ENCODE peak calls at places on chromosomes 13 and 19, in six cellular contexts. J, H, E, G, S and M are unnamed samples.

GRCh38 chr19:13985771-13986347 is 20.3 kb downstream of the RFX1 start:
- DNase-seq in J (no peak), H (no peak), E (no peak), G (no peak), S (no peak), M (peak; percentile 63)

GRCh38 chr19:16429066-16429758 is 42.6 kb downstream of the EPS15L1 start:
- DNase-seq in J (no peak), H (no peak), E (no peak), G (no peak), S (no peak), M (no peak)

GRCh38 chr13:108728370-108728769 is 99.0 kb downstream of the MYO16 start:
- DNase-seq in J (no peak), H (peak; percentile 2), E (peak; percentile 52), G (no peak), S (no peak), M (peak; percentile 87)

GRCh38 chr13:31380728-31381127 is 181.0 kb downstream of the B3GLCT start:
- DNase-seq in J (no peak), H (no peak), E (no peak), G (peak; percentile 37), S (no peak), M (no peak)

GRCh38 chr19:47363758-47364529 is 14.8 kb downstream of the DHX34 start:
- DNase-seq in J (peak; percentile 65), H (peak; percentile 15), E (no peak), G (no peak), S (peak; percentile 45), M (peak; percentile 53)

GRCh38 chr13:92761710-92762109 is 464.9 kb upstream of the GPC6 start:
- DNase-seq in J (no peak), H (no peak), E (no peak), G (no peak), S (no peak), M (no peak)

GRCh38 chr13:78978381-78978998 is 319.5 kb upstream of the OBI1 start:
- DNase-seq in J (peak; percentile 61), H (peak; percentile 85), E (no peak), G (peak; percentile 54), S (peak; percentile 61), M (no peak)

GRCh38 chr19:28556371-28556770 is 656.6 kb downstream of the UQCRFS1 start:
- DNase-seq in J (no peak), H (no peak), E (peak; percentile 10), G (no peak), S (no peak), M (peak; percentile 7)

GRCh38 chr13:110722971-110723370 is 9.5 kb downstream of the ING1 start:
- DNase-seq in J (no peak), H (no peak), E (no peak), G (no peak), S (no peak), M (no peak)

GRCh38 chr13:41345921-41346589 is 35.0 kb downstream of the NAA16 start:
- DNase-seq in J (peak; percentile 44), H (no peak), E (no peak), G (no peak), S (no peak), M (no peak)

GRCh38 chr19:22616659-22617058 is 17.5 kb upstream of the ZNF492 start:
- DNase-seq in J (no peak), H (no peak), E (no peak), G (no peak), S (no peak), M (no peak)

GRCh38 chr13:53045110-53045509 is 16.5 kb downstream of the OLFM4 start:
- DNase-seq in J (no peak), H (no peak), E (no peak), G (no peak), S (no peak), M (no peak)
- H4K91ac ChIP-seq in J (no peak overlapping the region), H (no peak overlapping the region), E (no peak overlapping the region), G (no peak overlapping the region), S (no peak overlapping the region), M (no peak overlapping the region)

GRCh38 chr13:91312324-91312723 is 35.2 kb upstream of the MIR17HG start:
- DNase-seq in J (no peak), H (no peak), E (no peak), G (no peak), S (no peak), M (no peak)
- H2BK5ac ChIP-seq in J (no peak overlapping the region), H (no peak overlapping the region), E (no peak overlapping the region), G (no peak overlapping the region), S (no peak overlapping the region), M (no peak overlapping the region)

GRCh38 chr13:113125506-113126264 is 3.1 kb downstream of the F10 start:
- DNase-seq in J (no peak), H (no peak), E (no peak), G (no peak), S (no peak), M (no peak)
- H4K91ac ChIP-seq in J (no peak overlapping the region), H (no peak overlapping the region), E (no peak overlapping the region), G (no peak overlapping the region), S (no peak overlapping the region), M (no peak overlapping the region)

DNA sequence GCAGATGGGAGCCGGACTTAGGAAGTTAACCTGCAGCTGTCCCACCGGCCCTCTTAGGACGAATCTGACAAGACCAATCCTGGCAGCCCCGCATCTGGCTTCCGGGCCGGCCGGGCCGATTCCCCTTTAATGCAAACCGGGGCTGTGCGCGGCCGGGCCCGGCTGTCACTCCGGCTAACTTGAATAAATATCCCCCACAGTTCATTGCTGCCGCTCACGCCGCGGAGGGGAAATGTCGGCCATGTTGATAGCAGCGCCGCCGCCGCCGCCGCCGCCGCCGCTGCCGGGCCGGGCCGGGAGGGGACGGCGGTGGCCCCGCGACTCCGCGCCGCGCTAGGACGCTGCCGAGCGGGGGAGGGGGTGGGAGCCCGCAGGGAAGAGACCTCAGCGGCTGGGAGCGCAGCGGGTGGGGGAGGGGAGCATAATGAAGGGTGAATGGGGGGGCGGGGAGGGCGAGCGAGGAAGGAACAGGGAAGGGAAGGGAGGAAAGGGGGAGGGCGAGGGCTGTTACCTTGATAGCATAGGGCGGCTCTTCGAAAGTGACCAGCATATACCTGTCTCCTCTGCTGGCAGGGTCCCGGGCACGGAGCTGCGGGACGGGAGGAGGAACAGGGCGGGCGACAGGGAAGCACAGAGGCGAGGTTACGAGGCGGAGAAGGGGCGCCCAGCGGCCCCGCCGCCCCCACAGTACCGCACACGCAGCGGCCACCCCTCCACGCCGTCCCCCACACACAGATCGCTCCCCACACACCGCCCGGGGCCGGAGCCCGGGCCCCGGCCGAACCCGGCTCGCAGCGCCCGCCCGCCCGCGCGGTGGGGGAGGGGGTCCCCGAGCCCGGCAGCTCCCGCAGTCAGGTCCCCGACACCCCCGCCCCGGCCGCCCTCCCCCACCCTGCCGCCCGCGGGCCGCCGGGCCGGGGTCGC is 1.1 kb downstream of the INTS6 start:
- DNase-seq in J (peak; percentile 57), H (peak; percentile 73), E (peak; percentile 77), G (peak; percentile 70), S (peak; percentile 74), M (peak; percentile 78)
- H2BK5ac ChIP-seq in J (peak overlapping the region; percentile 91), H (peak overlapping the region; percentile 87), E (peak overlapping the region; percentile 88), G (peak overlapping the region; percentile 99), S (peak overlapping the region; percentile 88), M (no peak overlapping the region)

GRCh38 chr13:22081430-22081829 is 410.6 kb downstream of the FGF9 start:
- DNase-seq in J (no peak), H (no peak), E (no peak), G (no peak), S (no peak), M (no peak)

GRCh38 chr13:22080832-22081231 is 410.0 kb downstream of the FGF9 start:
- DNase-seq in J (no peak), H (no peak), E (no peak), G (no peak), S (no peak), M (peak; percentile 33)

GRCh38 chr13:22082437-22083100 is 411.7 kb downstream of the FGF9 start:
- DNase-seq in J (no peak), H (no peak), E (no peak), G (no peak), S (no peak), M (no peak)

GRCh38 chr13:22079961-22080360 is 409.1 kb downstream of the FGF9 start:
- DNase-seq in J (no peak), H (no peak), E (no peak), G (no peak), S (no peak), M (no peak)

GRCh38 chr13:22082030-22082429 is 411.2 kb downstream of the FGF9 start:
- DNase-seq in J (no peak), H (no peak), E (no peak), G (no peak), S (no peak), M (no peak)
- H4K91ac ChIP-seq in J (no peak overlapping the region), H (no peak overlapping the region), E (no peak overlapping the region), G (no peak overlapping the region), S (no peak overlapping the region), M (no peak overlapping the region)

DNA sequence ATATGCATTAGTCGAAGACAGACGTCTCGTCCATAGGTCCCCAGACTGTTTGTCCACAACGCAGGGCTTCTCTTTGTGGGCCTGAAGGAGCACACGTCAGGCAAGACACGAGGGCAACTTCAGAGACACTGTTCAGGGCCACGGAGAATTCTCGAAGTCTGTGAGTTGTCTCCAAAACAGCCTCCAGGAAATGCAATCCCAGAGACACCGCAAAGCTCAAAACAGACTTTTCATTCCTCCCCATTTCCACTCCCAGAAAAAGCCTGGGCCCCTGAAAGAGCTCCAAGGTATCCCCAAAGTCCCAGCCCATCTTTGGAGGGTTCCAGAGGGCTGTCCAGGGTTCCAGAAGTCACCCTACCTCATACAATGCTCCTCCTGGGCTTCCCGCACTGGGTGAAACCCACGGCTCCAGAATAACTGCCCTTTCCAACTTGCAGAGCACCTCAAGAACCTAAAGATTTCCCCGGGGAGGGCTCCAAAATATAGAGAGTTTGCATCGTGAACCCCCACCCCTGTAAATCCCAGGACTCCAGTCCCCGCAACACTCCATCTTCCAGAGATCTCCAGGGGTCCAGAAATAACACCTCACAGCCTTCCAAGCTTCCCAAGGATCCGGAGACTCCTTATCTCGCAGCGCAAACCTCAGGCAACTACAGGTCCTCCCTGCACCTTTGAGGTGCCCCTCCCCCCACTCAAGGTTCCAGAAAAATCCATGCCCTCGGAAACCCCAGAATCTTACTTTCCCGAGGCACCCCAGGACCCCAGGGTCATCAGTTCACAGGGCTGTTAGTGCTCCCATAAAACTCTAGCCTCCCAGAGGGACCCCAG is 690 bp upstream of the FTL start:
- DNase-seq in J (peak; percentile 44), H (peak; percentile 39), E (peak; percentile 78), G (no peak), S (peak; percentile 86), M (no peak)
- H2BK5ac ChIP-seq in J (peak overlapping the region; percentile 99), H (peak overlapping the region; percentile 78), E (peak overlapping the region; percentile 94), G (peak overlapping the region; percentile 0), S (peak overlapping the region; percentile 99), M (no peak overlapping the region)

GRCh38 chr19:43634068-43634467 is 5.6 kb downstream of the CADM4 start:
- DNase-seq in J (no peak), H (no peak), E (no peak), G (no peak), S (no peak), M (no peak)

GRCh38 chr19:43634877-43635560 is 4.6 kb downstream of the CADM4 start:
- DNase-seq in J (no peak), H (no peak), E (peak; percentile 68), G (peak; percentile 75), S (no peak), M (peak; percentile 64)

GRCh38 chr19:43634516-43634876 is 5.2 kb downstream of the CADM4 start:
- DNase-seq in J (no peak), H (no peak), E (peak; percentile 53), G (no peak), S (no peak), M (peak; percentile 46)

GRCh38 chr19:43631491-43631890 is 8.2 kb downstream of the CADM4 start:
- DNase-seq in J (no peak), H (no peak), E (no peak), G (no peak), S (no peak), M (no peak)

GRCh38 chr19:43633520-43633919 is 6.1 kb downstream of the CADM4 start:
- DNase-seq in J (no peak), H (no peak), E (no peak), G (no peak), S (no peak), M (no peak)
- H4K91ac ChIP-seq in J (no peak overlapping the region), H (no peak overlapping the region), E (no peak overlapping the region), G (no peak overlapping the region), S (no peak overlapping the region), M (no peak overlapping the region)